ENCODE peak calls at places on chromosome 15, in four cellular contexts. One of them, this sample, is unnamed.

GRCh38 chr15:33915571-33916407 is 52.5 kb upstream of the CHRM5 start:
- DNase-seq in ovary: peak
- DNase-seq in sigmoid colon: no peak
- DNase-seq in A549: no peak
- DNase-seq in this sample: no peak

GRCh38 chr15:48868549-48868948 is 9.4 kb upstream of the EID1 start:
- DNase-seq in sigmoid colon: no peak
- DNase-seq in A549: peak
- DNase-seq in ovary: no peak
- DNase-seq in this sample: no peak

GRCh38 chr15:62515696-62516395 is 350.8 kb upstream of the C2CD4B start:
- DNase-seq in A549: no peak
- DNase-seq in sigmoid colon: no peak
- DNase-seq in ovary: no peak
- DNase-seq in this sample: no peak

GRCh38 chr15:77897896-77898406 is 179.6 kb downstream of the TBC1D2B start:
- DNase-seq in ovary: no peak
- DNase-seq in A549: no peak
- DNase-seq in sigmoid colon: peak
- DNase-seq in this sample: no peak

GRCh38 chr15:37891754-37892368 is 42.6 kb upstream of the TMCO5A start:
- DNase-seq in ovary: no peak
- DNase-seq in sigmoid colon: no peak
- DNase-seq in A549: peak
- DNase-seq in this sample: no peak

GRCh38 chr15:52730594-52730993 is 51.4 kb upstream of the ATOSA start:
- DNase-seq in sigmoid colon: no peak
- DNase-seq in ovary: no peak
- DNase-seq in A549: no peak
- DNase-seq in this sample: no peak

GRCh38 chr15:82021992-82022391 is 23.8 kb downstream of the MEX3B start:
- DNase-seq in ovary: peak
- DNase-seq in sigmoid colon: peak
- DNase-seq in A549: no peak
- DNase-seq in this sample: no peak

GRCh38 chr15:64134322-64134829 is 17.2 kb upstream of the SNX22 start:
- DNase-seq in sigmoid colon: peak
- DNase-seq in ovary: peak
- DNase-seq in A549: no peak
- DNase-seq in this sample: no peak

GRCh38 chr15:78035319-78035718 is 42.2 kb downstream of the TBC1D2B start:
- DNase-seq in ovary: no peak
- DNase-seq in sigmoid colon: no peak
- DNase-seq in A549: no peak
- DNase-seq in this sample: no peak

GRCh38 chr15:60580068-60580467 is 101.1 kb upstream of the ICE2 start:
- DNase-seq in sigmoid colon: no peak
- DNase-seq in A549: no peak
- DNase-seq in ovary: no peak
- DNase-seq in this sample: no peak

GRCh38 chr15:78232951-78233350 is 1.4 kb downstream of the ACSBG1 start:
- DNase-seq in A549: no peak
- DNase-seq in ovary: no peak
- DNase-seq in sigmoid colon: peak
- DNase-seq in this sample: no peak

GRCh38 chr15:60928210-60928609 is 300.9 kb downstream of the RORA start:
- DNase-seq in A549: no peak
- DNase-seq in sigmoid colon: no peak
- DNase-seq in ovary: no peak
- DNase-seq in this sample: no peak

GRCh38 chr15:33242165-33242564 is 47.7 kb upstream of the FMN1 start:
- DNase-seq in sigmoid colon: no peak
- DNase-seq in A549: peak
- DNase-seq in ovary: no peak
- DNase-seq in this sample: no peak

GRCh38 chr15:80925597-80926059 is 64.0 kb downstream of the MESD start:
- DNase-seq in A549: no peak
- DNase-seq in ovary: peak
- DNase-seq in sigmoid colon: no peak
- DNase-seq in this sample: no peak

GRCh38 chr15:61396235-61396927 is 167.3 kb upstream of the RORA start:
- DNase-seq in ovary: no peak
- DNase-seq in A549: no peak
- DNase-seq in sigmoid colon: no peak
- DNase-seq in this sample: no peak

GRCh38 chr15:100769043-100769974 is 110.3 kb upstream of the ALDH1A3 start:
- DNase-seq in ovary: no peak
- DNase-seq in A549: no peak
- DNase-seq in sigmoid colon: no peak
- DNase-seq in this sample: no peak

GRCh38 chr15:59222106-59222505 is 15.5 kb downstream of the LDHAL6B start:
- DNase-seq in ovary: no peak
- DNase-seq in sigmoid colon: no peak
- DNase-seq in A549: no peak
- DNase-seq in this sample: no peak

GRCh38 chr15:56176996-56177395 is 66.7 kb downstream of the RFX7 start:
- DNase-seq in A549: peak
- DNase-seq in sigmoid colon: no peak
- DNase-seq in ovary: no peak
- DNase-seq in this sample: no peak

GRCh38 chr15:76840830-76841460 is 64.2 kb downstream of the SCAPER start:
- DNase-seq in A549: peak
- DNase-seq in sigmoid colon: no peak
- DNase-seq in ovary: no peak
- DNase-seq in this sample: no peak

DNA sequence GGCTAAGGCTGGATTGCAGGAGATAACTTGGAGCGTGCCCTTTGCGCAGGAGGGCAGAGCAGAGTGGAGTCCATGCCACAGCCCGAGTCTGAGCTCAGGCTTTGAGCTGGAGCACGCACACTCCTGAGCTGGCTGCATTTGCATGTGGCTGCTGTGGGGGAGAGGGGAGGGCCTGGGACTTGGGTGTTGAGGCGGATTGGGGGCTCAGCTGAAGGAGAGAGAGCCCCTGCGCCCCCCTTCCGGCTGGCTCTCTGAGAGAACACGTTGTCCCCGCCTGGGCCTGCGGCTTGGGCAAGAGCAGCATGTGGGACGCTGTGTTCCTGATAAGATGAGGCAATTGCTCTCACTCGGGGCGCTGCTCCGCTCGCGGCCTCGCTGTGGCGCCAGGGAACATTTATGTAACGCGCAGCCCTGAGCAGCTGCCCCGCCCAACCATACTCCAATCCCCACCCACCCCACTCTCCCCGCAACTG is 39.1 kb downstream of the KLF13 start:
- DNase-seq in A549: no peak
- DNase-seq in ovary: peak
- DNase-seq in sigmoid colon: peak
- DNase-seq in this sample: peak
- TF ChIP-seq POLR2A in A549: no peak
- TF ChIP-seq POLR2A in ovary: peak
- TF ChIP-seq POLR2A in sigmoid colon: no peak
- TF ChIP-seq POLR2A in this sample: no peak

GRCh38 chr15:90160781-90161727 is 40.1 kb upstream of the SEMA4B start:
- DNase-seq in A549: peak
- DNase-seq in sigmoid colon: no peak
- DNase-seq in ovary: no peak
- DNase-seq in this sample: no peak
- TF ChIP-seq POLR2A in A549: no peak
- TF ChIP-seq POLR2A in sigmoid colon: no peak
- TF ChIP-seq POLR2A in ovary: no peak
- TF ChIP-seq POLR2A in this sample: no peak

GRCh38 chr15:83655237-83655616 is 1.3 kb downstream of the ADAMTSL3 start:
- DNase-seq in sigmoid colon: no peak
- DNase-seq in A549: no peak
- DNase-seq in ovary: no peak
- DNase-seq in this sample: no peak

GRCh38 chr15:83652606-83653204 is 1.2 kb upstream of the ADAMTSL3 start:
- DNase-seq in sigmoid colon: no peak
- DNase-seq in ovary: no peak
- DNase-seq in A549: no peak
- DNase-seq in this sample: no peak

GRCh38 chr15:83654379-83655236 is 685 bp downstream of the ADAMTSL3 start:
- DNase-seq in ovary: peak
- DNase-seq in A549: no peak
- DNase-seq in sigmoid colon: peak
- DNase-seq in this sample: no peak

GRCh38 chr15:83653288-83653638 is 660 bp upstream of the ADAMTSL3 start:
- DNase-seq in A549: no peak
- DNase-seq in ovary: no peak
- DNase-seq in sigmoid colon: no peak
- DNase-seq in this sample: no peak

GRCh38 chr15:83653639-83654378 is at the start of gene ADAMTSL3:
- DNase-seq in ovary: peak
- DNase-seq in A549: peak
- DNase-seq in sigmoid colon: peak
- DNase-seq in this sample: peak
- TF ChIP-seq POLR2A in ovary: no peak
- TF ChIP-seq POLR2A in A549: no peak
- TF ChIP-seq POLR2A in sigmoid colon: no peak
- TF ChIP-seq POLR2A in this sample: no peak

DNA sequence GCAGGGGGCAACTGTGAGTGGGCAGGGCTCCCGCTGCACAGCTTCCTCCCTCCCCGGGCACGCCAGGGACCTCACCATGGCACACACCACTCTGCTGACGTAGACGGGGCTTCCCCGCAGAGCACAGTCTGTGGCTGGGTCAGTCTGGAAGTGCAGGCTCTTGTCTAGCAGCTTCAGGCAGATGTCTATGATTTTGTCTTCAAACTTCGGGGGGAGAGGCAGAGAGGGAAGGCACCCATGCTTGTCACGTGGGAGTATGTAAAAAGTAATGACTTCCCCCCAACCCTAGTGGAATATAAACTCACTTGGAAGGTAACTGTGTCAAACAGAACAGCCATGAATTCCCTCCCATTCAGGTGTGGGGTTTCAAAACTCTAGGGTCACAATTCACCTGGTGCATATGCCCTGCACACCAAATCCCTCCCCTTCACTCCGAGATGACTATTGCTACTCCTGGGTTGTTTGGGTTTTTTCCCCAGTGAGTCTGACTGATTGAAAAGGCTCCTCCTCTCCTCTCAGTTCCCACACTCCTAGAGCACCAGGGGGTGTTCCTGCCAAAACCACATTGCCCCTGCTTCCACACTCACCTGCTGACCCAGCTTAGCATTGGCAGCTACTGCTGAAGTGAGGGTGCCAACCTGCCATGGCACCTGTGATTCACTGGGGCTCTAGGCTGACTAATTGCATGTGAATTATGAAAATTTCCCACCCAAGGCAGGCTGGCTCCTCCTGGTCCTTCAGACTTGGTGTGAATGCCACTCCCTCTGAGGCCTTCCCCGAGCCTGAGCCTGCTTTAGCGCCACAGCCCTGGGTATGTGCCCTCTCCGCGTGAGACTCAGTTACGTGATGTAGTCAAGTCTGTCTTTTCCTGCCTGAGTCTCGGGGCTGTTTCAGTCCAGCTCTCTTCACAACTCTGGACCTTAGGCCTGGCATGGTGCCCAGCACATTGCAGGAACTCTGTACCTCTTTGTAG is 13.0 kb downstream of the TGM5 start:
- DNase-seq in A549: no peak
- DNase-seq in ovary: no peak
- DNase-seq in sigmoid colon: no peak
- DNase-seq in this sample: no peak
- TF ChIP-seq POLR2A in A549: no peak
- TF ChIP-seq POLR2A in ovary: no peak
- TF ChIP-seq POLR2A in sigmoid colon: no peak
- TF ChIP-seq POLR2A in this sample: no peak

DNA sequence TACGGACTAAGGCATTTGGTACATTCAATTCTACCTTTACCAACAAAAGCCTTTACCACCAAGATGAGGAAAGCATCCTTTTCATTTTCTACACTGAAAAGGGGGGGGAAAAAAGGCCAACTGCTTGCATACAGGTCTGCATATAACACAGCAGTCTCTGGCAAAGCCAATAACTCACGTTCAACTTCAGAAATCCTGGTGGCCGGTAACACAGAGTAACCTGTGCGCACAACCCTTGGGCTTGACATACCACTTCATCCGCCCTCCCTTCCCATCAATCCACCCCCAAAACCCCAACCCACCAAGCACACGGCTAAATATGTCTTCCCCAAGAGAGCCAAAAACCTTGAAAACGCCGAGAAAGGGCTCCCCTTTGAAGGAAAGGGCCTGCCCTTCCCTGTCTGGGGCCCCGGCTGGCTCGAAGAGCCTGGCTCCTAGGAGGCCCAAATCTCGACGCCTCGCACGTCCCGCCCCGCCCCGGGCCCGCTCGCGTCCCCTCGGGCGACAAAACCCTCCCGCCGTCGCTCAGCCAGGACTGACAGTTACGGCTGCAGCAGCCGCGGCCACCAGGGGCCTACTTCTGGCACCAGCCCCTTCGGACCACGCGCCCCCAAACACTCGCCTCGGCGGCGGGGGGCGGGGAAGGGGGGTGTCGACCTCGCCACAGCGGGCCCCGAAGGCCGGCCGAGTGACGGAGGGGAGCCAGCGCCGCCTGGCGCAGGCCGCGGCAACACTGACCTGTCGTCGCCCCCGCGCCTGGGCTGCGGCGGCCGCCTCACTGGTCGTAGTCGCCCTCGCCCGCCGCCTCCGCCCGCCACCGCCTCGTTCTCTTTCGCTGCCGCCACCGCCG is 848 bp downstream of the UBE3A start:
- DNase-seq in A549: peak
- DNase-seq in ovary: peak
- DNase-seq in sigmoid colon: peak
- DNase-seq in this sample: no peak
- TF ChIP-seq POLR2A in A549: no peak
- TF ChIP-seq POLR2A in ovary: no peak
- TF ChIP-seq POLR2A in sigmoid colon: no peak
- TF ChIP-seq POLR2A in this sample: no peak

GRCh38 chr15:44529864-44530604 is 6.9 kb upstream of the EIF3J start:
- DNase-seq in A549: no peak
- DNase-seq in ovary: no peak
- DNase-seq in sigmoid colon: no peak
- DNase-seq in this sample: no peak
- TF ChIP-seq POLR2A in A549: no peak
- TF ChIP-seq POLR2A in ovary: no peak
- TF ChIP-seq POLR2A in sigmoid colon: no peak
- TF ChIP-seq POLR2A in this sample: no peak

GRCh38 chr15:94704946-94705345 is 473.6 kb downstream of the MCTP2 start:
- DNase-seq in A549: no peak
- DNase-seq in sigmoid colon: no peak
- DNase-seq in ovary: no peak
- DNase-seq in this sample: no peak
- TF ChIP-seq POLR2A in A549: no peak
- TF ChIP-seq POLR2A in sigmoid colon: no peak
- TF ChIP-seq POLR2A in ovary: no peak
- TF ChIP-seq POLR2A in this sample: no peak

This sample was measured in suprapubic skin.